ENCODE peak calls at places on chromosomes 6 and 20, in four cellular contexts. L is astrocyte of the spinal cord, E is AG10803, T is breast epithelium. F is an unnamed sample.

GRCh38 chr6:26158581-26159416 is 71.6 kb downstream of the HFE start:
- DNase-seq in L (peak; percentile 62), E (peak; percentile 49), T (peak; percentile 69), F (peak; percentile 59)

GRCh38 chr20:38201356-38201755 is 36.3 kb upstream of the TGM2 start:
- DNase-seq in L (peak; percentile 72), E (peak; percentile 69), T (no peak), F (no peak)

GRCh38 chr6:90940812-90941481 is 354.1 kb upstream of the MAP3K7 start:
- DNase-seq in L (peak; percentile 75), E (peak; percentile 45), T (no peak), F (no peak)

GRCh38 chr6:39330476-39330875 is 8.0 kb upstream of the KCNK16 start:
- DNase-seq in L (no peak), E (no peak), T (peak; percentile 56), F (no peak)

GRCh38 chr20:43923917-43924316 is 9.3 kb downstream of the TOX2 start:
- DNase-seq in L (no peak), E (no peak), T (no peak), F (no peak)

GRCh38 chr20:63254536-63255384 is 497 bp upstream of the NKAIN4 start:
- DNase-seq in L (no peak), E (no peak), T (no peak), F (no peak)

GRCh38 chr6:7978736-7979135 is 68.1 kb upstream of the TXNDC5 start:
- DNase-seq in L (peak; percentile 71), E (no peak), T (no peak), F (no peak)

GRCh38 chr6:116461075-116461474 is at the start of gene CALHM6:
- DNase-seq in L (no peak), E (no peak), T (no peak), F (no peak)

GRCh38 chr20:10316582-10316981 is 98.0 kb downstream of the SNAP25 start:
- DNase-seq in L (no peak), E (no peak), T (no peak), F (peak; percentile 58)

GRCh38 chr6:141955621-141956020 is 177.1 kb upstream of the GJE1 start:
- DNase-seq in L (no peak), E (no peak), T (no peak), F (no peak)

GRCh38 chr6:133046576-133046975 is 194.6 kb upstream of the EYA4 start:
- DNase-seq in L (no peak), E (no peak), T (no peak), F (no peak)

GRCh38 chr6:18893540-18894269 is 506.6 kb downstream of the RNF144B start:
- DNase-seq in L (no peak), E (no peak), T (no peak), F (no peak)

GRCh38 chr20:38883081-38883980 is 42.9 kb upstream of the FAM83D start:
- DNase-seq in L (no peak), E (peak; percentile 17), T (no peak), F (no peak)

GRCh38 chr6:33314515-33314942 is 651 bp upstream of the TAPBP start:
- DNase-seq in L (peak; percentile 72), E (peak; percentile 74), T (peak; percentile 73), F (peak; percentile 68)

GRCh38 chr6:11011787-11012234 is 32.3 kb downstream of the ELOVL2 start:
- DNase-seq in L (no peak), E (no peak), T (no peak), F (peak; percentile 65)

GRCh38 chr6:106799008-106799952 is 169.9 kb downstream of the QRSL1 start:
- DNase-seq in L (peak; percentile 71), E (peak; percentile 59), T (peak; percentile 54), F (no peak)

GRCh38 chr6:148831064-148831463 is 84.2 kb downstream of the UST start:
- DNase-seq in L (no peak), E (no peak), T (no peak), F (no peak)

GRCh38 chr6:155327326-155328073 is 13.2 kb upstream of the TFB1M start:
- DNase-seq in L (peak; percentile 80), E (peak; percentile 74), T (peak; percentile 27), F (peak; percentile 33)

GRCh38 chr20:8671366-8671943 is 397.4 kb upstream of the PLCB4 start:
- DNase-seq in L (no peak), E (no peak), T (no peak), F (no peak)

GRCh38 chr6:132570221-132570777 is at the start of gene TAAR6:
- DNase-seq in L (no peak), E (no peak), T (no peak), F (no peak)

GRCh38 chr6:101761124-101761601 is 367.7 kb downstream of the GRIK2 start:
- DNase-seq in L (no peak), E (peak; percentile 95), T (no peak), F (peak; percentile 63)

GRCh38 chr6:122825180-122825579 is 36.1 kb downstream of the SMPDL3A start:
- DNase-seq in L (no peak), E (no peak), T (no peak), F (no peak)

GRCh38 chr6:159832941-159833340 is 32.9 kb downstream of the PNLDC1 start:
- DNase-seq in L (no peak), E (no peak), T (no peak), F (no peak)

GRCh38 chr6:99330159-99330558 is 19.3 kb downstream of the FAXC start:
- DNase-seq in L (peak; percentile 69), E (peak; percentile 64), T (peak; percentile 22), F (peak; percentile 52)

GRCh38 chr20:35571566-35571965 is 29.7 kb downstream of the ERGIC3 start:
- DNase-seq in L (no peak), E (no peak), T (no peak), F (no peak)

GRCh38 chr6:42230320-42231034 is 12.8 kb upstream of the MRPS10 start:
- DNase-seq in L (peak; percentile 36), E (no peak), T (no peak), F (no peak)

GRCh38 chr6:38150681-38151296 is 331.3 kb downstream of the ZFAND3 start:
- DNase-seq in L (no peak), E (no peak), T (no peak), F (no peak)

GRCh38 chr20:53138454-53139291 is 166.5 kb downstream of the TSHZ2 start:
- DNase-seq in L (no peak), E (peak; percentile 36), T (no peak), F (no peak)

GRCh38 chr6:111033628-111034289 is 51.9 kb downstream of the RPF2 start:
- DNase-seq in L (no peak), E (no peak), T (no peak), F (no peak)

GRCh38 chr6:166736606-166737005 is 109.6 kb upstream of the RPS6KA2 start:
- DNase-seq in L (peak; percentile 65), E (no peak), T (no peak), F (no peak)

GRCh38 chr6:147170269-147170668 is 33.9 kb upstream of the STXBP5 start:
- DNase-seq in L (peak; percentile 86), E (peak; percentile 98), T (no peak), F (no peak)

GRCh38 chr6:142361765-142362540 is 60.1 kb downstream of the ADGRG6 start:
- DNase-seq in L (peak; percentile 22), E (peak; percentile 97), T (no peak), F (no peak)

GRCh38 chr6:100175814-100176275 is 181.8 kb upstream of the MCHR2 start:
- DNase-seq in L (peak; percentile 88), E (peak; percentile 98), T (no peak), F (no peak)

GRCh38 chr20:35662541-35662940 is 2.2 kb downstream of the CPNE1 start:
- DNase-seq in L (no peak), E (no peak), T (no peak), F (no peak)

GRCh38 chr6:159117031-159117430 is 52.2 kb upstream of the FNDC1 start:
- DNase-seq in L (no peak), E (peak; percentile 82), T (peak; percentile 79), F (no peak)

GRCh38 chr6:142222022-142222421 is 75.0 kb downstream of the VTA1 start:
- DNase-seq in L (no peak), E (no peak), T (no peak), F (no peak)

GRCh38 chr6:6003334-6004146 is 3.2 kb downstream of the NRN1 start:
- DNase-seq in L (peak; percentile 22), E (peak; percentile 45), T (no peak), F (peak; percentile 60)
- TF ChIP-seq CTCF in L (no peak), E (no peak), T (no peak), F (no peak)

DNA sequence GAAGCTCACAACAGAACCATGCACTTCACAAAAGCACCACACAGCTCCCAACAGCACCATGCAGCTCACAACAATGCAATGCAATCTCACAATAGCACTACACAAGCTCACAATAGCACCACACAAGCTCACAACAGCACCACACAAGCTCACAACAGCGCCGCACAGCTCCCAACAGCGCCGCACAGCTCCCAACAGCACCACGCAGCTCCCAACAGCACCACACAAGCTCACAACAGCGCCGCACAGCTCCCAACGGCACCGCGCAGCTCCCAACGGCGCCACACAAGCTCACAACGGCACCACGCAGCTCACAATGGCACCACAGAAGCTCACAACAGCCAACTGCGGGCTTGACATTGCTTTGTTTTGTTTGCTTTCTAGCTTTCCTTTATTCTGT is 198.1 kb downstream of the DLL1 start:
- DNase-seq in L (no peak), E (no peak), T (no peak), F (no peak)
- H3K4me3 ChIP-seq in L (no peak overlapping the region), E (no peak overlapping the region), T (no peak overlapping the region), F (no peak overlapping the region)

DNA sequence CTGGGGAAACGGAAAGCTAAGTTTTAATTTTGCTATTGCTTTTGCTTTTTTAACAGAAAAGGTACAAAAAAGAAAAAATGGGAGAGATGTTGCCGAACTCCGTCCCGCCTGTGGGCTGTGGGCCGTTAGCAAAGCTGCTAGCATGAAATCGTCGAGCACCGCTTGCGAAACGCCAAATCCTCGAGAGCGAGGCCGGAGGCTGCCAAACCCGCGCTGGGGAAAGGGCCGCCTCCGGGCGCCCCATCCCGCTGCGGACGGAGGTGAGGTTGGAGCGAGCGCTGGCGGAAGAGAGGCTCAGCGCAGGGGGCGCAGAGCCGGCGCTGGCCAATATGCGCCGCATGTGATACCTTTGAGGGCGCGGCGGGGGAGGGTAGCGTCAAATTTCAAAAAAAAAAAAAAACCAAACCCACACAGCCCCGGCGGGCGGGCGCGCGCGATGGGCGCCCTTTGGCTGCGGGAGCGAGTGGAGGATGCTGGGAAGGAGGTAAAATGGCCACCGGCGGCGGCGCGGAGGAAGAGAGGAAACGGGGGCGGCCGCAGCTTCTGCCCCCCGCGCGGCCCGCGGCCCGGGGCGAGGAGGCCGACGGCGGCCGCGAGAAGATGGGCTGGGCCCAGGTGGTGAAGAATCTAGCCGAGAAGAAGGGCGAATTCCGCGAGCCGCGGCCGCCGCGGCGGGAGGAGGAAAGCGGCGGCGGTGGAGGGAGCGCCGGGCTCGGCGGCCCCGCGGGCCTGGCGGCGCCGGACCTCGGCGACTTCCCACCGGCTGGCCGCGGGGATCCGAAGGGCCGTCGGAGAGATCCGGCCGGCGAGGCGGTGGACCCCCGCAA is at the start of gene ZCCHC3:
- DNase-seq in L (peak; percentile 97), E (peak; percentile 94), T (peak; percentile 82), F (peak; percentile 93)
- TF ChIP-seq CTCF in L (peak; percentile 10), E (no peak), T (peak; percentile 12), F (no peak)

DNA sequence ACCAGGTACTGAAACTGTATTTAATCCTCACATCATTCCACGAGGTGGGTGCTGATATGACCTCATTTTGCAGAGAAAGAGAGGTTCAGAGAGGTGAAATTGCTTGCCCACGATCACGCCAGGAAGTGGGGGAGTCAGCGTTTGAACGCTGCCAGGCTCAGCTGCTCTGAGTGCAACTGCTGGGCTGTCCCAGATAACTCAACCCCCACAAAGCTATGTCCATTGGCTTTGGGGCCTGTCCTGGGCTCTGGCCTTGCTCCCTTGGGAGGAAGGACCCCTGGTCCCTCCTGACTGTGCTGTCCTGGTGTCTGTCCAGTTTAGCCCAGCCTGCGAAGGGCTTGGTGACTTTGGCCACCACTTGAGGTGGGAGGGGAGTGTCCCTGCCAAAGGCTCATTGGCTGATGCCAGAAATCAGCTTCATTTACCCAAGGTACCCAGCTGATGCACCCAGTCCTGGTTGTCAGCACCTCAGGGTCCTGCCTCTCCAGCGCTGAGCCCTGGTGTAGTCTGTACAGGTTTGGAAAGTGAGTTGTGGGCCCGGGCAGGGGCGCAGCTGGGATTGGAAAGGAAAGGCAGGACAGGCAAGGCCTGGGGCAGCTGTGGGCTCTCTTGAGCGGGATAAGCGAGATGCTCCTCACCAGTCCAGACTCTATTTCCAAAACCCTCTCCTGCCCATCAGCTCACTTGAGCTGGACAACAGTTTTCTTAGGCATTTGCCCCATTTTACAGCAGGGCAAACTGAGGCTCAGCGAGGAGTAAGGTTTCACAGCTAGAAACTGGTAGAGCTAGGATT is 38.5 kb downstream of the SUN5 start:
- DNase-seq in L (no peak), E (no peak), T (peak; percentile 15), F (peak; percentile 39)
- H3K4me3 ChIP-seq in L (no peak overlapping the region), E (no peak overlapping the region), T (no peak overlapping the region), F (no peak overlapping the region)